ENCODE peak calls at places on chromosome 14, in six cellular contexts. One of them, this sample, is unnamed.

GRCh38 chr14:53885241-53885640 is 71.4 kb downstream of the BMP4 start:
- DNase-seq in mesenchymal stem cell: no peak
- DNase-seq in H9: no peak
- DNase-seq in IMR-90: no peak
- DNase-seq in H1: no peak
- DNase-seq in trophoblast cell: no peak
- DNase-seq in this sample: no peak

GRCh38 chr14:85444685-85445084 is 85.3 kb upstream of the FLRT2 start:
- DNase-seq in mesenchymal stem cell: peak
- DNase-seq in H9: no peak
- DNase-seq in IMR-90: peak
- DNase-seq in H1: no peak
- DNase-seq in trophoblast cell: no peak
- DNase-seq in this sample: no peak

GRCh38 chr14:55438066-55438683 is 2.2 kb downstream of the TBPL2 start:
- DNase-seq in mesenchymal stem cell: peak
- DNase-seq in H9: no peak
- DNase-seq in IMR-90: peak
- DNase-seq in H1: no peak
- DNase-seq in trophoblast cell: peak
- DNase-seq in this sample: peak

GRCh38 chr14:60301685-60302084 is 52.7 kb downstream of the PPM1A start:
- DNase-seq in mesenchymal stem cell: no peak
- DNase-seq in H9: no peak
- DNase-seq in IMR-90: no peak
- DNase-seq in H1: no peak
- DNase-seq in trophoblast cell: no peak
- DNase-seq in this sample: no peak

GRCh38 chr14:29576997-29577396 is 350.6 kb downstream of the PRKD1 start:
- DNase-seq in mesenchymal stem cell: no peak
- DNase-seq in H9: no peak
- DNase-seq in IMR-90: peak
- DNase-seq in H1: no peak
- DNase-seq in trophoblast cell: no peak
- DNase-seq in this sample: no peak

GRCh38 chr14:53306267-53306721 is 153.2 kb upstream of the DDHD1 start:
- DNase-seq in mesenchymal stem cell: peak
- DNase-seq in H9: peak
- DNase-seq in IMR-90: peak
- DNase-seq in H1: peak
- DNase-seq in trophoblast cell: peak
- DNase-seq in this sample: peak

GRCh38 chr14:103685276-103686211 is 29.7 kb downstream of the XRCC3 start:
- DNase-seq in mesenchymal stem cell: no peak
- DNase-seq in H9: no peak
- DNase-seq in IMR-90: no peak
- DNase-seq in H1: no peak
- DNase-seq in trophoblast cell: peak
- DNase-seq in this sample: no peak

GRCh38 chr14:34078117-34078743 is 127.4 kb upstream of the EGLN3 start:
- DNase-seq in mesenchymal stem cell: no peak
- DNase-seq in H9: no peak
- DNase-seq in IMR-90: no peak
- DNase-seq in H1: no peak
- DNase-seq in trophoblast cell: no peak
- DNase-seq in this sample: no peak

GRCh38 chr14:53599221-53599945 is 357.2 kb downstream of the BMP4 start:
- DNase-seq in mesenchymal stem cell: no peak
- DNase-seq in H9: no peak
- DNase-seq in IMR-90: peak
- DNase-seq in H1: no peak
- DNase-seq in trophoblast cell: no peak
- DNase-seq in this sample: no peak

GRCh38 chr14:103332143-103332919 is 1.7 kb upstream of the EIF5 start:
- DNase-seq in mesenchymal stem cell: no peak
- DNase-seq in H9: no peak
- DNase-seq in IMR-90: no peak
- DNase-seq in H1: no peak
- DNase-seq in trophoblast cell: no peak
- DNase-seq in this sample: no peak

GRCh38 chr14:69260246-69260978 is 454 bp downstream of the GALNT16 start:
- DNase-seq in mesenchymal stem cell: peak
- DNase-seq in H9: peak
- DNase-seq in IMR-90: peak
- DNase-seq in H1: no peak
- DNase-seq in trophoblast cell: no peak
- DNase-seq in this sample: peak

GRCh38 chr14:69152181-69152943 is 557 bp downstream of the DCAF5 start:
- DNase-seq in mesenchymal stem cell: peak
- DNase-seq in H9: peak
- DNase-seq in IMR-90: no peak
- DNase-seq in H1: no peak
- DNase-seq in trophoblast cell: no peak
- DNase-seq in this sample: peak

GRCh38 chr14:69154779-69155178 is 1.9 kb upstream of the DCAF5 start:
- DNase-seq in mesenchymal stem cell: peak
- DNase-seq in H9: no peak
- DNase-seq in IMR-90: no peak
- DNase-seq in H1: no peak
- DNase-seq in trophoblast cell: no peak
- DNase-seq in this sample: no peak

GRCh38 chr14:31159682-31160296 is 47.8 kb downstream of the HECTD1 start:
- DNase-seq in mesenchymal stem cell: peak
- DNase-seq in H9: no peak
- DNase-seq in IMR-90: peak
- DNase-seq in H1: no peak
- DNase-seq in trophoblast cell: no peak
- DNase-seq in this sample: no peak

GRCh38 chr14:79920180-79920579 is 291.1 kb downstream of the DIO2 start:
- DNase-seq in mesenchymal stem cell: no peak
- DNase-seq in H9: no peak
- DNase-seq in IMR-90: no peak
- DNase-seq in H1: no peak
- DNase-seq in trophoblast cell: no peak
- DNase-seq in this sample: no peak

GRCh38 chr14:87522575-87522974 is 470.4 kb downstream of the GALC start:
- DNase-seq in mesenchymal stem cell: no peak
- DNase-seq in H9: peak
- DNase-seq in IMR-90: no peak
- DNase-seq in H1: peak
- DNase-seq in trophoblast cell: no peak
- DNase-seq in this sample: no peak

GRCh38 chr14:87097021-87097420 is 896.0 kb downstream of the GALC start:
- DNase-seq in mesenchymal stem cell: peak
- DNase-seq in H9: no peak
- DNase-seq in IMR-90: peak
- DNase-seq in H1: no peak
- DNase-seq in trophoblast cell: no peak
- DNase-seq in this sample: no peak

GRCh38 chr14:69675877-69676416 is 64.6 kb downstream of the SUSD6 start:
- DNase-seq in mesenchymal stem cell: no peak
- DNase-seq in H9: no peak
- DNase-seq in IMR-90: no peak
- DNase-seq in H1: no peak
- DNase-seq in trophoblast cell: no peak
- DNase-seq in this sample: no peak

GRCh38 chr14:102939329-102939728 is 16.9 kb downstream of the AMN start:
- DNase-seq in mesenchymal stem cell: no peak
- DNase-seq in H9: no peak
- DNase-seq in IMR-90: no peak
- DNase-seq in H1: no peak
- DNase-seq in trophoblast cell: no peak
- DNase-seq in this sample: no peak

GRCh38 chr14:101851183-101851582 is 89.7 kb downstream of the PPP2R5C start:
- DNase-seq in mesenchymal stem cell: no peak
- DNase-seq in H9: no peak
- DNase-seq in IMR-90: no peak
- DNase-seq in H1: no peak
- DNase-seq in trophoblast cell: no peak
- DNase-seq in this sample: no peak

GRCh38 chr14:98163285-98163741 is 1108.7 kb downstream of the BCL11B start:
- DNase-seq in mesenchymal stem cell: no peak
- DNase-seq in H9: no peak
- DNase-seq in IMR-90: no peak
- DNase-seq in H1: no peak
- DNase-seq in trophoblast cell: no peak
- DNase-seq in this sample: no peak

GRCh38 chr14:106826833-106827369 is 1300.5 kb downstream of the TMEM121 start:
- DNase-seq in mesenchymal stem cell: no peak
- DNase-seq in H9: no peak
- DNase-seq in IMR-90: no peak
- DNase-seq in H1: no peak
- DNase-seq in trophoblast cell: no peak
- DNase-seq in this sample: no peak

DNA sequence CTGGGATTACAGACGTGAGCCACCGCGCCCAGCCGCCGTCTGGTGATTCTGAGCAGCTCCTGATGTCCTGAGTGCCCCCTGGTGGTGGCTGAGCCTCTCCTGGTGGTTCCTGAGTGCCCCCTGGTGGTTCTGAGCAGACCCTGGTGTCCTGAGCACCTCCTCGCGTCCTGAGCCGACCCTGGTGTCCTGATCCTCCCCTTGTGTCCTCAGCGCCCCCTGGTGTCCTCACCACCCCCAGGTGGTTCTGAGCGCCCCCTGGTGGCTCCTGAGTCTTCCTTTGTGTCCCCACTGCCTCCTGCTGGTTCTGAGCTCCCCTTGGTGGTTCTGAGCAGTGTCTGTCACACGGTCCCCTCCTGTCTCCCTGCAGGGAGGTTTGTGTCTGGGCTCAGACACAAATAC is 1304.9 kb downstream of the TMEM121 start:
- DNase-seq in mesenchymal stem cell: no peak
- DNase-seq in H9: no peak
- DNase-seq in IMR-90: no peak
- DNase-seq in H1: no peak
- DNase-seq in trophoblast cell: no peak
- DNase-seq in this sample: no peak
- H4K91ac ChIP-seq in mesenchymal stem cell: no peak
- H4K91ac ChIP-seq in H9: no peak
- H4K91ac ChIP-seq in IMR-90: no peak
- H4K91ac ChIP-seq in H1: no peak
- H4K91ac ChIP-seq in trophoblast cell: no peak
- H4K91ac ChIP-seq in this sample: no peak

DNA sequence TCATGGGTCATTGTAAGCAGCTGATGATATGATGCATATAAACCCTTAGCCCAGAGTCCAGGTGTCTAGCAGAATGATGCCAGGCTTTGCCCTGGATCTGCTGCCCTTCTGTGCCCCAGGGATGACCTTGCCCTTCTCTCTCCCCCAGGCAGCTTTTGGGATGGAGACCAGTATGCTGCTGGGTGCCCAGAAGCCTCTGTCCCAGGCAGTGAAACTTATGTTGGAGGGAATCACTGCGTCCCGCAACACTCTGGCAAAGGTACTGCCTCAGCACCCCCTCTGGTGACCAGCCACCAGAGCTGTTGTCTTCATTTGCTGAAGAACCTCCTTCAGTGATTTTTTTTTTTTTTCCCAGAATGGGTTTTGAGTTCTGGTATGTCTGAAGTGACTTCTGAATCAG is 23.3 kb downstream of the CYP46A1 start:
- DNase-seq in mesenchymal stem cell: no peak
- DNase-seq in H9: peak
- DNase-seq in IMR-90: no peak
- DNase-seq in H1: no peak
- DNase-seq in trophoblast cell: no peak
- DNase-seq in this sample: no peak
- H4K91ac ChIP-seq in mesenchymal stem cell: no peak
- H4K91ac ChIP-seq in H9: no peak
- H4K91ac ChIP-seq in IMR-90: no peak
- H4K91ac ChIP-seq in H1: no peak
- H4K91ac ChIP-seq in trophoblast cell: no peak
- H4K91ac ChIP-seq in this sample: no peak

GRCh38 chr14:95346266-95346665 is 26.6 kb upstream of the CLMN start:
- DNase-seq in mesenchymal stem cell: no peak
- DNase-seq in H9: no peak
- DNase-seq in IMR-90: no peak
- DNase-seq in H1: no peak
- DNase-seq in trophoblast cell: no peak
- DNase-seq in this sample: no peak

GRCh38 chr14:95348395-95349080 is 28.8 kb upstream of the CLMN start:
- DNase-seq in mesenchymal stem cell: no peak
- DNase-seq in H9: no peak
- DNase-seq in IMR-90: no peak
- DNase-seq in H1: no peak
- DNase-seq in trophoblast cell: no peak
- DNase-seq in this sample: no peak

GRCh38 chr14:95352481-95352880 is 32.8 kb upstream of the CLMN start:
- DNase-seq in mesenchymal stem cell: no peak
- DNase-seq in H9: no peak
- DNase-seq in IMR-90: no peak
- DNase-seq in H1: no peak
- DNase-seq in trophoblast cell: peak
- DNase-seq in this sample: no peak

GRCh38 chr14:95346820-95347219 is 27.1 kb upstream of the CLMN start:
- DNase-seq in mesenchymal stem cell: no peak
- DNase-seq in H9: peak
- DNase-seq in IMR-90: no peak
- DNase-seq in H1: no peak
- DNase-seq in trophoblast cell: no peak
- DNase-seq in this sample: no peak

DNA sequence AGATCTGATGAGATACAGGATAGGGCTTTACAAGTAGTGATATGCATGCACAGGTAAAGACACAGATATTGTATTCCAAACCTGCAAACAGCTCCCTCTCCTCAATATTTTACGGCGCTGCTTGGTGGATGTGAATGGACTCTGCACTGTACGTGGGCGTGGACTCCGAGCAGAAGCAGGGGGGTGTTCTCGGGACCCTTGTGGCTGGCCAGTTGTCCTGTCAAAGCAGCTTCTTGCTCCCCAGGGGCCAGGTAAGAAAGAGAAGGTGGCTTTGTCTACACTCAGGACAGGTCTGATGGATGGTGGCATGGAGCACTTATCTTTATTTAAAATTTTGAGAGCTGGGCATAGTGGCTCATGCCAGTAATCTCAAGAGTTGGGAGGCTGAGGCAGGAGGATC is 29.5 kb upstream of the CLMN start:
- DNase-seq in mesenchymal stem cell: no peak
- DNase-seq in H9: no peak
- DNase-seq in IMR-90: no peak
- DNase-seq in H1: no peak
- DNase-seq in trophoblast cell: no peak
- DNase-seq in this sample: no peak
- H4K91ac ChIP-seq in mesenchymal stem cell: no peak
- H4K91ac ChIP-seq in H9: no peak
- H4K91ac ChIP-seq in IMR-90: no peak
- H4K91ac ChIP-seq in H1: no peak
- H4K91ac ChIP-seq in trophoblast cell: no peak
- H4K91ac ChIP-seq in this sample: no peak

DNA sequence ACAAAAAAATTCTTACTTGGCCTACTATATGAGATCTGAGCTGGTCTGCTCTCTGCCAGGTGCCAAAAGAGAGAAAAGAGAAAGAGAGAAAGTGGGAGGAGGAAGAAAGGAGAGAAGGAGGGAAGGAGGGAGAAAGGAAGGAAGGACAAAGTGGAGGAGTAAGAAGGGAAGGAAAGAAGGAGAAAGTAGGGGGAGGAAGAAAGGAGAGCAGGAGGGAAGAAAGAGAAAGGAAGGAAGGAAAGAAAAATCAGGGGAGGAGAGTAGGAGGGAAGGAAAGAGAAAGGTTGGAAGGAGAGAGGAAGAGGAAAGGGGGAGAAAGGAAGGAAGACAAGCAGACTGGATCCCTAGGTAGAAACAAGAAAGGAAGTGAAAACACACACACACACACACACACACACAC is 96.8 kb downstream of the RPS29 start:
- DNase-seq in mesenchymal stem cell: no peak
- DNase-seq in H9: no peak
- DNase-seq in IMR-90: no peak
- DNase-seq in H1: no peak
- DNase-seq in trophoblast cell: no peak
- DNase-seq in this sample: no peak
- H4K91ac ChIP-seq in mesenchymal stem cell: no peak
- H4K91ac ChIP-seq in H9: no peak
- H4K91ac ChIP-seq in IMR-90: no peak
- H4K91ac ChIP-seq in H1: no peak
- H4K91ac ChIP-seq in trophoblast cell: no peak
- H4K91ac ChIP-seq in this sample: no peak